ENCODE peak calls at places on chromosomes 7 and 10, in eight cellular contexts. D is nucleus accumbens; T is central memory CD4-positive, alpha-beta T cell; H is foreskin fibroblast; G is activated gamma-delta T cell treated with anti-CD3 and anti-CD28 coated beads, Interleukin-2, amount 50 U/mL, for 16 hours; E is AG04449; R is NAMALWA; X is stimulated activated CD4-positive, alpha-beta T cell treated with anti-CD3 and anti-CD28 coated beads, Interleukin-1b, Interleukin-23, amount 100 ng/mL, for 4 hours. N is an unnamed sample.

GRCh38 chr10:121772890-121773289 is 154.9 kb downstream of the ATE1 start:
- DNase-seq in D (no peak), T (no peak), H (peak), G (no peak), E (no peak), R (no peak), X (no peak), N (no peak)

GRCh38 chr10:60353519-60354258 is 36.0 kb downstream of the ANK3 start:
- DNase-seq in D (peak), T (no peak), H (peak), G (no peak), E (no peak), R (no peak), X (no peak), N (no peak)

GRCh38 chr10:34746094-34746493 is 69.0 kb downstream of the PARD3 start:
- DNase-seq in D (no peak), T (no peak), H (no peak), G (no peak), E (no peak), R (no peak), X (no peak), N (no peak)

GRCh38 chr10:80541144-80541750 is 3.5 kb downstream of the SH2D4B start:
- DNase-seq in D (no peak), T (no peak), H (no peak), G (no peak), E (no peak), R (peak), X (no peak), N (no peak)

GRCh38 chr7:134197342-134197741 is 70.2 kb downstream of the LRGUK start:
- DNase-seq in D (no peak), T (no peak), H (no peak), G (no peak), E (no peak), R (no peak), X (no peak), N (no peak)

GRCh38 chr7:94149776-94150545 is 145.8 kb upstream of the BET1 start:
- DNase-seq in D (no peak), T (no peak), H (peak), G (no peak), E (no peak), R (no peak), X (no peak), N (no peak)

GRCh38 chr10:82564353-82565218 is 689.6 kb downstream of the NRG3 start:
- DNase-seq in D (no peak), T (no peak), H (peak), G (no peak), E (no peak), R (no peak), X (no peak), N (no peak)

GRCh38 chr10:37703833-37704382 is 153.5 kb downstream of the ZNF248 start:
- DNase-seq in D (no peak), T (no peak), H (no peak), G (no peak), E (no peak), R (no peak), X (no peak), N (no peak)

GRCh38 chr7:11082552-11083213 is 109.0 kb downstream of the PHF14 start:
- DNase-seq in D (no peak), T (no peak), H (peak), G (no peak), E (no peak), R (no peak), X (no peak), N (no peak)

GRCh38 chr7:104328308-104328969 is at the start of gene LHFPL3:
- DNase-seq in D (peak), T (no peak), H (peak), G (no peak), E (no peak), R (no peak), X (no peak), N (no peak)

GRCh38 chr7:12229046-12229445 is 18.0 kb downstream of the TMEM106B start:
- DNase-seq in D (no peak), T (no peak), H (peak), G (no peak), E (peak), R (no peak), X (no peak), N (no peak)

GRCh38 chr7:91013078-91013477 is 251.2 kb upstream of the FZD1 start:
- DNase-seq in D (no peak), T (no peak), H (no peak), G (no peak), E (no peak), R (no peak), X (no peak), N (no peak)

GRCh38 chr7:100372256-100372655 is 1.0 kb upstream of the PILRA start:
- DNase-seq in D (peak), T (no peak), H (peak), G (no peak), E (peak), R (no peak), X (no peak), N (no peak)

GRCh38 chr10:103696411-103697145 is 158.8 kb downstream of the SH3PXD2A start:
- DNase-seq in D (no peak), T (peak), H (peak), G (peak), E (peak), R (peak), X (peak), N (peak)

GRCh38 chr10:52318822-52319464 is 4.9 kb downstream of the DKK1 start:
- DNase-seq in D (no peak), T (no peak), H (peak), G (no peak), E (peak), R (no peak), X (no peak), N (no peak)

GRCh38 chr10:93034426-93034825 is 26.2 kb upstream of the CYP26C1 start:
- DNase-seq in D (no peak), T (no peak), H (peak), G (no peak), E (no peak), R (no peak), X (no peak), N (no peak)

GRCh38 chr10:124018886-124019525 is 74.4 kb downstream of the CHST15 start:
- DNase-seq in D (no peak), T (no peak), H (no peak), G (no peak), E (no peak), R (no peak), X (no peak), N (no peak)

GRCh38 chr7:90246184-90246583 is 1.2 kb downstream of the CFAP69 start:
- DNase-seq in D (no peak), T (no peak), H (peak), G (no peak), E (no peak), R (no peak), X (no peak), N (no peak)

N was measured in activated T-cell treated with anti-CD3 and anti-CD28 coated beads for 4 hours.